ENCODE peak calls at places on chromosomes 6 and 20, in four cellular contexts. R is cardiac muscle cell, H is ovary, M is left ventricle myocardium inferior. T is an unnamed sample. For H3K9me3 and H3K4me1, the result is how much of the 10 kb centered on the place peaks cover.

GRCh38 chr6:53447869-53448268 is 97.0 kb downstream of the GCLC start:
- DNase-seq in H (no peak), M (no peak), R (no peak), T (no peak)

GRCh38 chr20:8756410-8756809 is 312.5 kb upstream of the PLCB4 start:
- DNase-seq in H (no peak), M (no peak), R (no peak), T (peak)

GRCh38 chr20:2139736-2140135 is 38.1 kb downstream of the STK35 start:
- DNase-seq in R (no peak), H (no peak), M (no peak), T (no peak)

GRCh38 chr20:38043512-38044300 is 10.2 kb downstream of the RPRD1B start:
- DNase-seq in H (no peak), M (no peak), R (no peak), T (peak)

GRCh38 chr20:57757767-57758166 is 48.0 kb upstream of the PMEPA1 start:
- DNase-seq in R (no peak), H (no peak), M (no peak), T (no peak)

GRCh38 chr20:51815383-51816076 is 13.2 kb upstream of the SALL4 start:
- DNase-seq in M (no peak), R (no peak), H (no peak), T (no peak)

GRCh38 chr6:116047173-116047933 is 13.3 kb downstream of the FRK start:
- DNase-seq in R (no peak), H (no peak), M (no peak), T (no peak)

GRCh38 chr6:21027507-21027906 is 493.2 kb downstream of the CDKAL1 start:
- DNase-seq in H (no peak), M (no peak), R (no peak), T (no peak)

GRCh38 chr20:41336711-41337492 is 3.7 kb upstream of the LPIN3 start:
- DNase-seq in M (no peak), R (no peak), H (no peak), T (no peak)

GRCh38 chr6:163712569-163712966 is 298.1 kb downstream of the QKI start:
- DNase-seq in M (no peak), R (no peak), H (no peak), T (no peak)

GRCh38 chr6:30334077-30334476 is 7.3 kb downstream of the TRIM39 start:
- DNase-seq in R (no peak), M (no peak), H (no peak), T (no peak)

GRCh38 chr6:21522007-21522758 is 71.4 kb upstream of the SOX4 start:
- DNase-seq in H (no peak), R (no peak), M (no peak), T (no peak)

GRCh38 chr6:17574871-17575560 is 25.1 kb upstream of the FAM8A1 start:
- DNase-seq in R (no peak), H (no peak), M (no peak), T (no peak)

GRCh38 chr6:106562001-106562400 is 67.3 kb downstream of the RTN4IP1 start:
- DNase-seq in M (no peak), R (no peak), H (no peak), T (no peak)

GRCh38 chr6:144493035-144493910 is 208.1 kb downstream of the UTRN start:
- DNase-seq in R (no peak), M (no peak), H (no peak), T (no peak)

GRCh38 chr20:32019156-32019510 is 8.9 kb downstream of the CCM2L start:
- DNase-seq in H (no peak), R (peak), M (no peak), T (no peak)

GRCh38 chr20:62344782-62345181 is 22.3 kb downstream of the LAMA5 start:
- DNase-seq in H (no peak), R (no peak), M (no peak), T (no peak)

GRCh38 chr6:129920103-129920798 is 59.1 kb upstream of the TMEM244 start:
- DNase-seq in R (no peak), H (no peak), M (no peak), T (no peak)

GRCh38 chr6:100311707-100312266 is 152.9 kb downstream of the SIM1 start:
- DNase-seq in H (no peak), M (no peak), R (no peak), T (no peak)

GRCh38 chr20:3686867-3687321 is 5.1 kb upstream of the ADAM33 start:
- DNase-seq in H (peak), M (peak), R (no peak), T (peak)

GRCh38 chr6:71556141-71556540 is 267.5 kb downstream of the OGFRL1 start:
- DNase-seq in H (no peak), M (no peak), R (no peak), T (no peak)

GRCh38 chr6:145067430-145067829 is 667.9 kb downstream of the EPM2A start:
- DNase-seq in R (no peak), H (no peak), M (no peak), T (no peak)

GRCh38 chr20:46559685-46560440 is 9.4 kb upstream of the OCSTAMP start:
- DNase-seq in H (no peak), M (no peak), R (no peak), T (no peak)

GRCh38 chr20:38894091-38894847 is 31.9 kb upstream of the FAM83D start:
- DNase-seq in M (peak), H (no peak), R (no peak), T (peak)

GRCh38 chr20:42186337-42186736 is 568.2 kb upstream of the CHD6 start:
- DNase-seq in H (no peak), R (no peak), M (no peak), T (no peak)

GRCh38 chr20:20843982-20844381 is 131.5 kb upstream of the RALGAPA2 start:
- DNase-seq in M (no peak), H (no peak), R (no peak), T (no peak)

GRCh38 chr6:110573537-110573936 is 97.1 kb upstream of the SLC22A16 start:
- DNase-seq in M (no peak), R (no peak), H (no peak), T (no peak)

GRCh38 chr6:29733057-29733456 is 9.8 kb downstream of the HLA-F start:
- DNase-seq in M (no peak), R (no peak), H (no peak), T (no peak)

GRCh38 chr6:137488736-137489409 is 5.3 kb downstream of the OLIG3 start:
- DNase-seq in R (no peak), H (no peak), M (no peak), T (no peak)
- H3K9me3 ChIP-seq in R (under half), H (under half), M (under half), T (under half)

GRCh38 chr6:36245572-36246031 is 24.3 kb upstream of the PNPLA1 start:
- DNase-seq in H (no peak), M (no peak), R (no peak), T (no peak)
- TF ChIP-seq CTCF in H (no peak), M (no peak), R (peak), T (no peak)

GRCh38 chr6:35024601-35025054 is 116.5 kb downstream of the TCP11 start:
- DNase-seq in H (no peak), M (peak), R (peak), T (no peak)
- H3K4me1 ChIP-seq in H (under half), M (half or more), R (under half), T (under half)

GRCh38 chr20:29299811-29300578 is 1957.5 kb upstream of the DEFB115 start:
- DNase-seq in M (no peak), R (no peak), H (no peak), T (no peak)
- H3K9me3 ChIP-seq in M (half or more), R (under half), H (under half), T (under half)

DNA sequence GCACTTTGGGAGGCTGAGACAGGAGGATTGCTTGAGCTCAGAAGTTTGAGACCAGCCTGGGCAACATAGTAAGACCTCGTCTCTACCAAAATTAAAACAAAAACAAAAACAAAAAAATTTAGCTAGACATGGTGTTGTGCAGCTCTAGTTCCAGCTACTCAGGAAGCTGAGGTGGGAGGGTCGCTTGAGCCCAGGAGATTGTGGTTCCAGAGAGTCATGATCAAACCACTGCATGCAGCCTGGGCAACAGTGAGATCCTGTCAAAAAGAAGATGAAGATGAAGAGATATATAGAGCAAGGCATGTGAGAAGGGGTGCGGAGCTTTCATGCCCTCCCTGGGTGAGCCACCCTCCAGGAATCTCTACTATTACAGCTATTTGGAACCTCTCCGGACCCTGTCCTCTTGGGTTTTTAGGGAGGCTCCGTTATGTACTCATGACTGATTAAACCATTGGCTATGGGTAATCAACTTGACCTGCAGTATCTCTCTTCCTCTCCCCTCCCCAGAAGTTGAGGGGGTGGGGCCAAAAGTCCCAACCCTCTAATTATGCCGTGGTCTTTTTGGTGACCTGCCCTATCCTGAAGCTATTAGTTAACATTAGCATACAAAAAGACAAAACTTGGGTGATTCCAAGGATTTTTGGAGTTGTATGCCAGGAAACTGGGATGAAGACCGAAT is 9.0 kb downstream of the POLH start:
- DNase-seq in M (no peak), H (no peak), R (no peak), T (no peak)
- TF ChIP-seq CTCF in M (no peak), H (no peak), R (no peak), T (no peak)

GRCh38 chr6:132359891-132360290 is 41.4 kb downstream of the MOXD1 start:
- DNase-seq in H (no peak), R (no peak), M (no peak), T (no peak)
- H3K4me1 ChIP-seq in H (under half), R (under half), M (under half), T (under half)

DNA sequence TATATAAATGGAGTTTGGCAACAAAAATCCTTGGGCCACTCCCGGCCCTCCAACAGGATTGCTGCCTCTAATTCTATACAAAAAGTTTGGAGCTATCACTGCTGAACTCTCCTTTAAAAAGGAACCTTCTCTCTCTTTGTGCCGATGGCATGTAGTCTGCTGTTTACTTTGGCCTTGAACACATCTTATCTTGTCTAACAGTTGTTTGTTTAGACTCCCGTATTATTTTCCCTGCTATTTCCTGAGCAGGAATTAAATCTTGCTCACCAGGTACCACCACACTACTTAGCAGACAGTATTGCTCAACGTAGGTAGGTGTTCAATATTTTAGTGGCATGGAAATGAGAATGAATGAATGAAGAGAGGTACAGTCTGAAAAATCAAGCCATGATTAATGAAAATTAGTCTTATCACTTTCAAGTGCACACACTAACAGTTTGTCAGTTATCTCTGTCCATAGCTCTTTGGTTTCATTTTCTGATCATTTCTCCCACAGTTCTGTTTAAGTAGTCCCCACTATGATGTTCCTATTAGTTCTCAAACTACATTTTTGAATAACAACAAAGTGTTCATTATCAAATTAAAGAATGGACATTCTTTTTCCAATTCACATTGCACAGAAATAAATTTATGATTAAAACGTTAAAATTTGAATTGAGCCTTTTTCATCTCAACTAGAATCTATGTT is 6.9 kb upstream of the HEY2 start:
- DNase-seq in R (no peak), M (no peak), H (no peak), T (no peak)
- H3K9me3 ChIP-seq in R (under half), M (under half), H (under half), T (under half)

T was measured in A673.